ENCODE peak calls at places on chromosomes 1 and 21, in seven cellular contexts. One of them, this sample, is unnamed.

GRCh38 chr1:207876129-207876528 is 34.8 kb downstream of the CD34 start:
- DNase-seq in NB4: peak
- DNase-seq in breast epithelium: peak
- DNase-seq in esophagus squamous epithelium: no peak
- DNase-seq in GM12892: no peak
- DNase-seq in uterus: no peak
- DNase-seq in A549: no peak
- DNase-seq in this sample: no peak

GRCh38 chr1:232047473-232047872 is 420.9 kb downstream of the DISC1 start:
- DNase-seq in A549: peak
- DNase-seq in uterus: no peak
- DNase-seq in GM12892: no peak
- DNase-seq in esophagus squamous epithelium: no peak
- DNase-seq in breast epithelium: no peak
- DNase-seq in NB4: no peak
- DNase-seq in this sample: no peak

GRCh38 chr1:31792116-31792515 is 23.7 kb downstream of the SPOCD1 start:
- DNase-seq in A549: no peak
- DNase-seq in GM12892: no peak
- DNase-seq in NB4: no peak
- DNase-seq in esophagus squamous epithelium: no peak
- DNase-seq in breast epithelium: no peak
- DNase-seq in uterus: no peak
- DNase-seq in this sample: no peak

GRCh38 chr21:42047821-42048613 is 23.1 kb upstream of the UMODL1 start:
- DNase-seq in NB4: peak
- DNase-seq in uterus: peak
- DNase-seq in A549: no peak
- DNase-seq in esophagus squamous epithelium: no peak
- DNase-seq in breast epithelium: no peak
- DNase-seq in GM12892: no peak
- DNase-seq in this sample: no peak

GRCh38 chr21:40166291-40166843 is 299.1 kb downstream of the PCP4 start:
- DNase-seq in A549: no peak
- DNase-seq in uterus: no peak
- DNase-seq in GM12892: no peak
- DNase-seq in breast epithelium: no peak
- DNase-seq in NB4: no peak
- DNase-seq in esophagus squamous epithelium: no peak
- DNase-seq in this sample: no peak

GRCh38 chr1:203656796-203657620 is 30.4 kb downstream of the ATP2B4 start:
- DNase-seq in uterus: no peak
- DNase-seq in NB4: no peak
- DNase-seq in breast epithelium: no peak
- DNase-seq in A549: no peak
- DNase-seq in GM12892: no peak
- DNase-seq in esophagus squamous epithelium: no peak
- DNase-seq in this sample: no peak

GRCh38 chr1:24077278-24077978 is 34.5 kb downstream of the MYOM3 start:
- DNase-seq in uterus: no peak
- DNase-seq in NB4: no peak
- DNase-seq in breast epithelium: no peak
- DNase-seq in esophagus squamous epithelium: no peak
- DNase-seq in GM12892: no peak
- DNase-seq in A549: no peak
- DNase-seq in this sample: no peak

GRCh38 chr1:35573776-35574654 is 901 bp downstream of the TFAP2E start:
- DNase-seq in NB4: no peak
- DNase-seq in esophagus squamous epithelium: no peak
- DNase-seq in uterus: no peak
- DNase-seq in GM12892: no peak
- DNase-seq in breast epithelium: no peak
- DNase-seq in A549: no peak
- DNase-seq in this sample: no peak

GRCh38 chr1:237103021-237103420 is 61.0 kb downstream of the RYR2 start:
- DNase-seq in NB4: no peak
- DNase-seq in GM12892: no peak
- DNase-seq in uterus: no peak
- DNase-seq in breast epithelium: no peak
- DNase-seq in esophagus squamous epithelium: no peak
- DNase-seq in A549: no peak
- DNase-seq in this sample: no peak

GRCh38 chr1:10934150-10934818 is 78.2 kb upstream of the TARDBP start:
- DNase-seq in breast epithelium: no peak
- DNase-seq in NB4: no peak
- DNase-seq in esophagus squamous epithelium: no peak
- DNase-seq in A549: no peak
- DNase-seq in GM12892: no peak
- DNase-seq in uterus: no peak
- DNase-seq in this sample: no peak

GRCh38 chr1:175540928-175541645 is 202.3 kb downstream of the TNR start:
- DNase-seq in uterus: no peak
- DNase-seq in esophagus squamous epithelium: no peak
- DNase-seq in A549: no peak
- DNase-seq in GM12892: no peak
- DNase-seq in NB4: no peak
- DNase-seq in breast epithelium: no peak
- DNase-seq in this sample: no peak

GRCh38 chr1:232728507-232729263 is 76.5 kb upstream of the MAP10 start:
- DNase-seq in uterus: peak
- DNase-seq in breast epithelium: no peak
- DNase-seq in A549: no peak
- DNase-seq in GM12892: no peak
- DNase-seq in esophagus squamous epithelium: no peak
- DNase-seq in NB4: no peak
- DNase-seq in this sample: no peak

GRCh38 chr21:43600642-43601397 is 58.5 kb downstream of the HSF2BP start:
- DNase-seq in NB4: no peak
- DNase-seq in esophagus squamous epithelium: no peak
- DNase-seq in GM12892: no peak
- DNase-seq in uterus: no peak
- DNase-seq in breast epithelium: no peak
- DNase-seq in A549: peak
- DNase-seq in this sample: no peak

GRCh38 chr1:78420185-78420584 is 70.6 kb upstream of the PTGFR start:
- DNase-seq in esophagus squamous epithelium: no peak
- DNase-seq in NB4: no peak
- DNase-seq in uterus: no peak
- DNase-seq in A549: no peak
- DNase-seq in breast epithelium: no peak
- DNase-seq in GM12892: no peak
- DNase-seq in this sample: no peak

GRCh38 chr21:43362306-43362927 is 64.5 kb downstream of the SIK1 start:
- DNase-seq in breast epithelium: peak
- DNase-seq in GM12892: peak
- DNase-seq in A549: no peak
- DNase-seq in esophagus squamous epithelium: peak
- DNase-seq in uterus: peak
- DNase-seq in NB4: peak
- DNase-seq in this sample: peak

GRCh38 chr1:4171480-4172450 is 271.7 kb upstream of the C1orf174 start:
- DNase-seq in A549: no peak
- DNase-seq in NB4: no peak
- DNase-seq in GM12892: no peak
- DNase-seq in uterus: no peak
- DNase-seq in breast epithelium: peak
- DNase-seq in esophagus squamous epithelium: no peak
- DNase-seq in this sample: no peak

GRCh38 chr1:62299426-62300200 is 19.6 kb downstream of the KANK4 start:
- DNase-seq in breast epithelium: peak
- DNase-seq in GM12892: no peak
- DNase-seq in NB4: no peak
- DNase-seq in uterus: no peak
- DNase-seq in A549: no peak
- DNase-seq in esophagus squamous epithelium: no peak
- DNase-seq in this sample: no peak

DNA sequence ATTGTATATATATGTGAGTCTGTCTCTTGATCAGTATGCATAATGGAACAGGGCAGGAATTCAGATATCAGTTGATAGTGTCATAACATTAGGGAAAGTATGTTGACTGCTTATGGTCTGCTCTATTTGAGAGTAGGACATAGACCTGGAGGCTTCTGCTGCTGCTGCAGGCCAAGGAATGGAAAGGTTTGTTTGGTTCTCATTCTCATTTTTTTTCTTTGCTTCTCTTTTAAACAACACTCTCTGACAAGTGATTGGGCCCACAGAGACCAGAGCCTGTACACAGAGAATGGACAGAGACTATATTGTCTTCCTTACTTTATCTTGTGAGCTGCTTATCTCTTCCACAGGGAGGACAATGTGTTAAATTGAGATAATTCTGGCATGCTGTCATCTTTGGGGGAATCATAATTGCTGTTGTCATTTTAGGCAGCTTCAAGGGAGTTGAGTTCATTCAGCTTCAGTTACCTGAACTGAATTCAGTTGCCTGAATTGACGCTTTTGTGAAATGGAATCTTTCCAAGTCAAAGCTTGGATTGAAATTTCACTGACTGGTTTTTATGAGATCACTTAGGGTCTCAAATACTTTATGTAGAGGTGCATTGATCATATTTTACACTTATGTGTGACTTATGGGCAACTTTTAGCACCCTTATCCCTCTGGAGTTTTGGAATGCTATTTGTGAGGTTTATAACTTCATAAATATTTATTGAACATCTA is 16.9 kb downstream of the CAP1 start:
- DNase-seq in A549: no peak
- DNase-seq in breast epithelium: no peak
- DNase-seq in uterus: no peak
- DNase-seq in GM12892: no peak
- DNase-seq in esophagus squamous epithelium: no peak
- DNase-seq in NB4: no peak
- DNase-seq in this sample: no peak
- TF ChIP-seq POLR2A in A549: no peak
- TF ChIP-seq POLR2A in breast epithelium: no peak
- TF ChIP-seq POLR2A in uterus: no peak
- TF ChIP-seq POLR2A in GM12892: no peak
- TF ChIP-seq POLR2A in esophagus squamous epithelium: no peak
- TF ChIP-seq POLR2A in NB4: no peak
- TF ChIP-seq POLR2A in this sample: no peak

DNA sequence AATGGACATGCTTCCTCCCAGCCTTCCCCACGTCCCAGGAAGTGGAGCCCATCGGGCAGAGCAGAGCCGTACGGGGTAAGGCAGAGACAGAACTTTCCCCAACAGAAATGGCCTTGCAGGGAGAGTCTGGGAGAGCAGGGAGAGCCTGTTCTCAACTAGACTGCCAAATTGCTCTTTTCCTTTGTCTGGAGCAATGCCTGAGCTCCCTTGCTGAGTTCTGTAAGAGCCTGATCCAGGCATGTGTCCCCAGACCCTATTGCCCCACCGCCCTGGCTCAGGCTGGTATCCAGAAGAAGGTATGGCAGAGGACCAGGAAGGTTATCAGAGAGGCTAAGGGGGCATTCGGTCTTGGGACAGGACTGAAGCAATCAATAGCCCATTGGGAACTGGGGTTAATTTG is 79.9 kb downstream of the TMEM53 start:
- DNase-seq in uterus: no peak
- DNase-seq in NB4: no peak
- DNase-seq in A549: no peak
- DNase-seq in esophagus squamous epithelium: no peak
- DNase-seq in breast epithelium: no peak
- DNase-seq in GM12892: no peak
- DNase-seq in this sample: no peak
- TF ChIP-seq POLR2A in uterus: no peak
- TF ChIP-seq POLR2A in NB4: no peak
- TF ChIP-seq POLR2A in A549: no peak
- TF ChIP-seq POLR2A in esophagus squamous epithelium: no peak
- TF ChIP-seq POLR2A in breast epithelium: no peak
- TF ChIP-seq POLR2A in GM12892: no peak
- TF ChIP-seq POLR2A in this sample: no peak

GRCh38 chr21:38088916-38089762 is 167.7 kb upstream of the KCNJ15 start:
- DNase-seq in esophagus squamous epithelium: no peak
- DNase-seq in breast epithelium: no peak
- DNase-seq in GM12892: no peak
- DNase-seq in NB4: no peak
- DNase-seq in A549: no peak
- DNase-seq in uterus: no peak
- DNase-seq in this sample: no peak
- TF ChIP-seq POLR2A in esophagus squamous epithelium: no peak
- TF ChIP-seq POLR2A in breast epithelium: no peak
- TF ChIP-seq POLR2A in GM12892: no peak
- TF ChIP-seq POLR2A in NB4: no peak
- TF ChIP-seq POLR2A in A549: no peak
- TF ChIP-seq POLR2A in uterus: no peak
- TF ChIP-seq POLR2A in this sample: no peak

GRCh38 chr21:38499296-38499695 is 1.0 kb upstream of the ERG start:
- DNase-seq in breast epithelium: no peak
- DNase-seq in esophagus squamous epithelium: no peak
- DNase-seq in A549: no peak
- DNase-seq in NB4: no peak
- DNase-seq in uterus: no peak
- DNase-seq in GM12892: no peak
- DNase-seq in this sample: no peak

GRCh38 chr21:38495242-38495641 is 3.0 kb downstream of the ERG start:
- DNase-seq in A549: no peak
- DNase-seq in uterus: no peak
- DNase-seq in breast epithelium: no peak
- DNase-seq in GM12892: no peak
- DNase-seq in NB4: no peak
- DNase-seq in esophagus squamous epithelium: no peak
- DNase-seq in this sample: no peak

GRCh38 chr21:38496224-38496623 is 2.1 kb downstream of the ERG start:
- DNase-seq in breast epithelium: no peak
- DNase-seq in NB4: no peak
- DNase-seq in A549: no peak
- DNase-seq in uterus: no peak
- DNase-seq in GM12892: no peak
- DNase-seq in esophagus squamous epithelium: no peak
- DNase-seq in this sample: no peak

GRCh38 chr21:38500073-38500472 is 1.8 kb upstream of the ERG start:
- DNase-seq in breast epithelium: no peak
- DNase-seq in uterus: no peak
- DNase-seq in NB4: no peak
- DNase-seq in esophagus squamous epithelium: no peak
- DNase-seq in A549: no peak
- DNase-seq in GM12892: no peak
- DNase-seq in this sample: no peak

DNA sequence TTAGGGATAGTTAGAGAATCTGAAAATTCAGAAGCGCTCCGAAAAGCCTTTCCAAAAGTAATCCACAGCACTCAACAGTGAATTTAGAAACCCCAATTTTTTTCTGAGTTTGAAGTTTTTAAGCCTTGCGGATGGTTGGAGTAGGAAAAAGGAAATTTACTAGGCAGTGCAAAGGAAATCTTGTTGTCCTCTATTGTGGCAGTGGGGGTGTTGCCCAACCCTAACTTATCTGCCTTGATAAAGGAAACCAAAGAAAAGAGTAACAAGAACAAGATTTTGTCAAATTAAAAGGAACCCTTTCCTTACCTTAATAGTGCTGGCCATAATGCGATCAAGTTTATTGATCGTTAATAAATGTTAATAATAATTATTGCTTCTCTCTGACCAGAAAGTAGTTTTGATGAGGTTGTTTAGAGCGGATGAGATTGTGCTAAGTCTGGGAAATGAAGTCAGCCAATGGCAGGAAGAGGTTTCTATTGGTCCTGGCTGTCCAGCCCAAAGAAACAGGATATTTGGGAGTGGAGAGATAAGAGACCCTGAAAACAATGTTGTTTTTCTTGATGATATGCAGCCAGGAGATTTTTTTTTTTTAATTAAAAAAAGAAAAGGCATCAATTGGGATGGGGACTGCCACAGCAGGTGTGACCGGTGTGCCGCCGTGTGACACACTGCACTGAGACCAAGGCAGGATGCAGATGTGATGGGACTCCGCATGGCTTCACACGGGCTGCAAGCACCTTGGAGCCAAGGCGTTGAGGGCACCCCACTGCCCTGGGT is at the start of gene ERG:
- DNase-seq in breast epithelium: no peak
- DNase-seq in NB4: no peak
- DNase-seq in GM12892: no peak
- DNase-seq in esophagus squamous epithelium: no peak
- DNase-seq in A549: no peak
- DNase-seq in uterus: no peak
- DNase-seq in this sample: no peak
- TF ChIP-seq POLR2A in breast epithelium: no peak
- TF ChIP-seq POLR2A in NB4: no peak
- TF ChIP-seq POLR2A in GM12892: no peak
- TF ChIP-seq POLR2A in esophagus squamous epithelium: no peak
- TF ChIP-seq POLR2A in A549: no peak
- TF ChIP-seq POLR2A in uterus: peak
- TF ChIP-seq POLR2A in this sample: no peak